ENCODE peak calls at places on chromosomes 3 and 15, in ten cellular contexts. One of them, this sample, is unnamed.

GRCh38 chr3:139935866-139936817 is 1.2 kb downstream of the CLSTN2 start:
- DNase-seq in endothelial cell of umbilical vein: no peak
- DNase-seq in fibroblast of pulmonary artery: no peak
- DNase-seq in esophagus muscularis mucosa: peak
- DNase-seq in cardiac muscle cell: peak
- DNase-seq in mammary epithelial cell: peak
- DNase-seq in fibroblast of lung: peak
- DNase-seq in A673: peak
- DNase-seq in psoas muscle: peak
- DNase-seq in IMR-90: no peak
- DNase-seq in this sample: peak

GRCh38 chr15:50176869-50177268 is 5.1 kb upstream of the SLC27A2 start:
- DNase-seq in fibroblast of pulmonary artery: no peak
- DNase-seq in mammary epithelial cell: peak
- DNase-seq in IMR-90: peak
- DNase-seq in A673: no peak
- DNase-seq in cardiac muscle cell: no peak
- DNase-seq in endothelial cell of umbilical vein: no peak
- DNase-seq in esophagus muscularis mucosa: no peak
- DNase-seq in fibroblast of lung: no peak
- DNase-seq in psoas muscle: no peak
- DNase-seq in this sample: no peak

GRCh38 chr3:175940881-175941280 is 1081.7 kb downstream of the NAALADL2 start:
- DNase-seq in fibroblast of pulmonary artery: no peak
- DNase-seq in endothelial cell of umbilical vein: no peak
- DNase-seq in cardiac muscle cell: no peak
- DNase-seq in fibroblast of lung: no peak
- DNase-seq in IMR-90: no peak
- DNase-seq in A673: peak
- DNase-seq in esophagus muscularis mucosa: no peak
- DNase-seq in mammary epithelial cell: peak
- DNase-seq in psoas muscle: no peak
- DNase-seq in this sample: no peak

GRCh38 chr15:36884404-36885335 is 215.7 kb downstream of the MEIS2 start:
- DNase-seq in IMR-90: no peak
- DNase-seq in mammary epithelial cell: no peak
- DNase-seq in cardiac muscle cell: no peak
- DNase-seq in A673: no peak
- DNase-seq in esophagus muscularis mucosa: no peak
- DNase-seq in psoas muscle: no peak
- DNase-seq in endothelial cell of umbilical vein: no peak
- DNase-seq in fibroblast of pulmonary artery: no peak
- DNase-seq in fibroblast of lung: no peak
- DNase-seq in this sample: no peak

GRCh38 chr3:156812521-156813335 is 13.4 kb upstream of the LEKR1 start:
- DNase-seq in fibroblast of pulmonary artery: peak
- DNase-seq in A673: no peak
- DNase-seq in cardiac muscle cell: no peak
- DNase-seq in endothelial cell of umbilical vein: peak
- DNase-seq in IMR-90: peak
- DNase-seq in psoas muscle: no peak
- DNase-seq in fibroblast of lung: peak
- DNase-seq in mammary epithelial cell: peak
- DNase-seq in esophagus muscularis mucosa: no peak
- DNase-seq in this sample: no peak

GRCh38 chr3:97956051-97956450 is 16.2 kb downstream of the RIOX2 start:
- DNase-seq in fibroblast of lung: no peak
- DNase-seq in fibroblast of pulmonary artery: no peak
- DNase-seq in cardiac muscle cell: no peak
- DNase-seq in endothelial cell of umbilical vein: no peak
- DNase-seq in A673: no peak
- DNase-seq in IMR-90: no peak
- DNase-seq in mammary epithelial cell: no peak
- DNase-seq in psoas muscle: no peak
- DNase-seq in esophagus muscularis mucosa: no peak
- DNase-seq in this sample: no peak

GRCh38 chr3:167913218-167913902 is 177.8 kb downstream of the SERPINI1 start:
- DNase-seq in psoas muscle: no peak
- DNase-seq in esophagus muscularis mucosa: no peak
- DNase-seq in endothelial cell of umbilical vein: no peak
- DNase-seq in fibroblast of pulmonary artery: peak
- DNase-seq in IMR-90: peak
- DNase-seq in cardiac muscle cell: peak
- DNase-seq in A673: peak
- DNase-seq in fibroblast of lung: peak
- DNase-seq in mammary epithelial cell: peak
- DNase-seq in this sample: peak

GRCh38 chr3:154144825-154145465 is 23.8 kb downstream of the ARHGEF26 start:
- DNase-seq in fibroblast of lung: no peak
- DNase-seq in mammary epithelial cell: no peak
- DNase-seq in esophagus muscularis mucosa: no peak
- DNase-seq in psoas muscle: no peak
- DNase-seq in A673: no peak
- DNase-seq in cardiac muscle cell: no peak
- DNase-seq in fibroblast of pulmonary artery: no peak
- DNase-seq in endothelial cell of umbilical vein: no peak
- DNase-seq in IMR-90: peak
- DNase-seq in this sample: no peak

GRCh38 chr3:71011565-71012287 is 571.8 kb downstream of the FOXP1 start:
- DNase-seq in IMR-90: peak
- DNase-seq in cardiac muscle cell: no peak
- DNase-seq in psoas muscle: no peak
- DNase-seq in endothelial cell of umbilical vein: peak
- DNase-seq in fibroblast of pulmonary artery: no peak
- DNase-seq in esophagus muscularis mucosa: no peak
- DNase-seq in mammary epithelial cell: peak
- DNase-seq in A673: no peak
- DNase-seq in fibroblast of lung: peak
- DNase-seq in this sample: no peak

GRCh38 chr3:118938183-118938961 is 96.3 kb downstream of the IGSF11 start:
- DNase-seq in psoas muscle: no peak
- DNase-seq in esophagus muscularis mucosa: no peak
- DNase-seq in fibroblast of lung: peak
- DNase-seq in mammary epithelial cell: peak
- DNase-seq in A673: peak
- DNase-seq in IMR-90: peak
- DNase-seq in cardiac muscle cell: no peak
- DNase-seq in endothelial cell of umbilical vein: peak
- DNase-seq in fibroblast of pulmonary artery: peak
- DNase-seq in this sample: no peak

GRCh38 chr15:60414016-60414682 is 16.4 kb upstream of the ANXA2 start:
- DNase-seq in psoas muscle: no peak
- DNase-seq in cardiac muscle cell: no peak
- DNase-seq in fibroblast of lung: peak
- DNase-seq in IMR-90: peak
- DNase-seq in esophagus muscularis mucosa: no peak
- DNase-seq in endothelial cell of umbilical vein: peak
- DNase-seq in fibroblast of pulmonary artery: peak
- DNase-seq in A673: no peak
- DNase-seq in mammary epithelial cell: peak
- DNase-seq in this sample: no peak

GRCh38 chr3:142489572-142490323 is 41.9 kb upstream of the XRN1 start:
- DNase-seq in fibroblast of pulmonary artery: no peak
- DNase-seq in A673: no peak
- DNase-seq in cardiac muscle cell: no peak
- DNase-seq in IMR-90: peak
- DNase-seq in esophagus muscularis mucosa: no peak
- DNase-seq in mammary epithelial cell: no peak
- DNase-seq in fibroblast of lung: peak
- DNase-seq in endothelial cell of umbilical vein: peak
- DNase-seq in psoas muscle: no peak
- DNase-seq in this sample: no peak

GRCh38 chr3:168213920-168214319 is 118.2 kb upstream of the GOLIM4 start:
- DNase-seq in A673: no peak
- DNase-seq in IMR-90: no peak
- DNase-seq in fibroblast of lung: peak
- DNase-seq in esophagus muscularis mucosa: no peak
- DNase-seq in psoas muscle: no peak
- DNase-seq in endothelial cell of umbilical vein: no peak
- DNase-seq in mammary epithelial cell: no peak
- DNase-seq in cardiac muscle cell: no peak
- DNase-seq in fibroblast of pulmonary artery: peak
- DNase-seq in this sample: no peak

GRCh38 chr3:67077656-67078055 is 79.5 kb downstream of the KBTBD8 start:
- DNase-seq in mammary epithelial cell: peak
- DNase-seq in psoas muscle: no peak
- DNase-seq in esophagus muscularis mucosa: no peak
- DNase-seq in cardiac muscle cell: no peak
- DNase-seq in endothelial cell of umbilical vein: no peak
- DNase-seq in IMR-90: peak
- DNase-seq in A673: no peak
- DNase-seq in fibroblast of lung: peak
- DNase-seq in fibroblast of pulmonary artery: peak
- DNase-seq in this sample: no peak

GRCh38 chr15:41546846-41547786 is 3.1 kb upstream of the RPAP1 start:
- DNase-seq in fibroblast of lung: peak
- DNase-seq in A673: peak
- DNase-seq in IMR-90: peak
- DNase-seq in cardiac muscle cell: no peak
- DNase-seq in psoas muscle: no peak
- DNase-seq in mammary epithelial cell: peak
- DNase-seq in fibroblast of pulmonary artery: peak
- DNase-seq in esophagus muscularis mucosa: no peak
- DNase-seq in endothelial cell of umbilical vein: no peak
- DNase-seq in this sample: no peak

GRCh38 chr3:43165786-43166185 is 59.9 kb upstream of the POMGNT2 start:
- DNase-seq in A673: no peak
- DNase-seq in fibroblast of lung: peak
- DNase-seq in esophagus muscularis mucosa: peak
- DNase-seq in psoas muscle: no peak
- DNase-seq in endothelial cell of umbilical vein: no peak
- DNase-seq in cardiac muscle cell: no peak
- DNase-seq in mammary epithelial cell: no peak
- DNase-seq in fibroblast of pulmonary artery: no peak
- DNase-seq in IMR-90: no peak
- DNase-seq in this sample: no peak
- H3K4me3 ChIP-seq in A673: no peak
- H3K4me3 ChIP-seq in fibroblast of lung: no peak
- H3K4me3 ChIP-seq in esophagus muscularis mucosa: no peak
- H3K4me3 ChIP-seq in psoas muscle: no peak
- H3K4me3 ChIP-seq in endothelial cell of umbilical vein: no peak
- H3K4me3 ChIP-seq in cardiac muscle cell: no peak
- H3K4me3 ChIP-seq in mammary epithelial cell: no peak
- H3K4me3 ChIP-seq in fibroblast of pulmonary artery: no peak
- H3K4me3 ChIP-seq in IMR-90: no peak
- H3K4me3 ChIP-seq in this sample: no peak

GRCh38 chr3:111303760-111304159 is 232.1 kb downstream of the NECTIN3 start:
- DNase-seq in fibroblast of lung: peak
- DNase-seq in A673: no peak
- DNase-seq in cardiac muscle cell: no peak
- DNase-seq in fibroblast of pulmonary artery: peak
- DNase-seq in mammary epithelial cell: peak
- DNase-seq in endothelial cell of umbilical vein: no peak
- DNase-seq in IMR-90: peak
- DNase-seq in esophagus muscularis mucosa: no peak
- DNase-seq in psoas muscle: no peak
- DNase-seq in this sample: no peak

GRCh38 chr3:111301238-111301798 is 229.7 kb downstream of the NECTIN3 start:
- DNase-seq in cardiac muscle cell: no peak
- DNase-seq in mammary epithelial cell: no peak
- DNase-seq in fibroblast of lung: no peak
- DNase-seq in A673: no peak
- DNase-seq in IMR-90: peak
- DNase-seq in psoas muscle: no peak
- DNase-seq in endothelial cell of umbilical vein: no peak
- DNase-seq in esophagus muscularis mucosa: no peak
- DNase-seq in fibroblast of pulmonary artery: no peak
- DNase-seq in this sample: no peak

GRCh38 chr3:111302073-111302472 is 230.5 kb downstream of the NECTIN3 start:
- DNase-seq in fibroblast of pulmonary artery: no peak
- DNase-seq in endothelial cell of umbilical vein: no peak
- DNase-seq in cardiac muscle cell: no peak
- DNase-seq in IMR-90: no peak
- DNase-seq in fibroblast of lung: no peak
- DNase-seq in psoas muscle: no peak
- DNase-seq in A673: no peak
- DNase-seq in esophagus muscularis mucosa: no peak
- DNase-seq in mammary epithelial cell: no peak
- DNase-seq in this sample: no peak

GRCh38 chr3:111299070-111299672 is 227.6 kb downstream of the NECTIN3 start:
- DNase-seq in esophagus muscularis mucosa: no peak
- DNase-seq in A673: peak
- DNase-seq in IMR-90: peak
- DNase-seq in fibroblast of lung: no peak
- DNase-seq in cardiac muscle cell: no peak
- DNase-seq in psoas muscle: no peak
- DNase-seq in mammary epithelial cell: peak
- DNase-seq in fibroblast of pulmonary artery: peak
- DNase-seq in endothelial cell of umbilical vein: no peak
- DNase-seq in this sample: no peak
- TF ChIP-seq CTCF in esophagus muscularis mucosa: no peak
- TF ChIP-seq CTCF in A673: peak
- TF ChIP-seq CTCF in IMR-90: peak
- TF ChIP-seq CTCF in fibroblast of lung: no peak
- TF ChIP-seq CTCF in cardiac muscle cell: peak
- TF ChIP-seq CTCF in psoas muscle: no peak
- TF ChIP-seq CTCF in mammary epithelial cell: peak
- TF ChIP-seq CTCF in fibroblast of pulmonary artery: peak
- TF ChIP-seq CTCF in endothelial cell of umbilical vein: no peak
- TF ChIP-seq CTCF in this sample: no peak

DNA sequence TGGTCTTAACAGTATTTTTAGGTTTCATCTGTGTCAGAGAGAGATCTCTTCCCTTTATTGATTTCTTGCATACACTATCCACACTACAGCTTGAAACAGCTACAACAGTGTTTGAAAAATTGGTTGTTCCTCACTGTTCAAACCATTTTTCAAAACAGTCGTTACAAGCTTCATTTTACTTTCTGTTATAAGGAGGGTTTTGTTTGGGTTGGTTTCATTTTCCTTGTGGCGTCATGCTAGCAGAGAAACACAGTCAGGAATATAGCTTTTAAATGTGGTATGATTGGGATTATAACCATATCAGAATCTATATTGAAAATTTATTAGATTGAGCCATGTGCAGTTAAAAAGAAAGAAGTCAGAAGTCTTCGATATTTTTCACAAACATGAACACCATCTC is 400.6 kb downstream of the ZBTB20 start:
- DNase-seq in A673: no peak
- DNase-seq in mammary epithelial cell: no peak
- DNase-seq in IMR-90: no peak
- DNase-seq in psoas muscle: no peak
- DNase-seq in cardiac muscle cell: no peak
- DNase-seq in esophagus muscularis mucosa: no peak
- DNase-seq in fibroblast of pulmonary artery: no peak
- DNase-seq in fibroblast of lung: no peak
- DNase-seq in endothelial cell of umbilical vein: no peak
- DNase-seq in this sample: no peak
- H3K4me3 ChIP-seq in A673: no peak
- H3K4me3 ChIP-seq in mammary epithelial cell: peak
- H3K4me3 ChIP-seq in IMR-90: no peak
- H3K4me3 ChIP-seq in psoas muscle: peak
- H3K4me3 ChIP-seq in cardiac muscle cell: no peak
- H3K4me3 ChIP-seq in esophagus muscularis mucosa: peak
- H3K4me3 ChIP-seq in fibroblast of pulmonary artery: no peak
- H3K4me3 ChIP-seq in fibroblast of lung: peak
- H3K4me3 ChIP-seq in endothelial cell of umbilical vein: no peak
- H3K4me3 ChIP-seq in this sample: peak

DNA sequence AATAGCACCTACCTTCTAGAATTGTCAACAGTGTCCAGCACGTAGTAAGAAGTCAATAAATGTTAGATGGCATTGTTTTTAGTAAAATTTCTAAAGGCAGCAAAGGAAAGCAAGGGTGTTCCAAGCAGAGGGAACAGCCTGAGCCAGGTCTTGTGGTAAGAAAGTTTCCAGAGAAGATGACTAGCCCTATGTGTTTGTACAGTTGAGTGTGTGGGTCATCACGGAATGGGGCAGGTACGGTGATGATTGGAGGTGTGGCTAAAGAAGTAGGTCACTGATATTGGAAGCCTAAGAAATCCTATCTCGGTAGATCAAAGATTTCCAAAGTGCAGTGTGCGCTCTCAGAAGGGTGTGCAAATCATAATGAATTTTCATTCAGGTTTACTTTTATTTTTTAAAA is 94.2 kb upstream of the BCL6 start:
- DNase-seq in cardiac muscle cell: no peak
- DNase-seq in esophagus muscularis mucosa: peak
- DNase-seq in A673: no peak
- DNase-seq in endothelial cell of umbilical vein: no peak
- DNase-seq in fibroblast of pulmonary artery: no peak
- DNase-seq in IMR-90: no peak
- DNase-seq in psoas muscle: no peak
- DNase-seq in mammary epithelial cell: peak
- DNase-seq in fibroblast of lung: no peak
- DNase-seq in this sample: no peak
- TF ChIP-seq CTCF in cardiac muscle cell: no peak
- TF ChIP-seq CTCF in esophagus muscularis mucosa: no peak
- TF ChIP-seq CTCF in A673: no peak
- TF ChIP-seq CTCF in endothelial cell of umbilical vein: no peak
- TF ChIP-seq CTCF in fibroblast of pulmonary artery: no peak
- TF ChIP-seq CTCF in IMR-90: no peak
- TF ChIP-seq CTCF in psoas muscle: no peak
- TF ChIP-seq CTCF in mammary epithelial cell: no peak
- TF ChIP-seq CTCF in fibroblast of lung: no peak
- TF ChIP-seq CTCF in this sample: no peak

This sample was measured in lower lobe of right lung.